ENCODE peak calls at places on chromosomes 12 and 14, in nine cellular contexts. One of them, this sample, is unnamed.

GRCh38 chr14:22602853-22603252 is 4.8 kb downstream of the ABHD4 start:
- DNase-seq in activated CD4-positive, alpha-beta T cell treated with anti-CD3 and anti-CD28 coated beads, Interleukin-2, amount 10 ng/mL, durations not matched to agents 7 days and 5 days: no peak
- DNase-seq in tibial artery: no peak
- DNase-seq in HT1080: peak
- DNase-seq in central memory CD4-positive, alpha-beta T cell: no peak
- DNase-seq in type B pancreatic cell: no peak
- DNase-seq in fibroblast of the conjunctiva: no peak
- DNase-seq in stimulated activated CD8-positive, alpha-beta memory T cell treated with anti-CD3 and anti-CD28 coated beads, Interleukin-2, amount 100 ng/mL, for 1 hour: no peak
- DNase-seq in ACHN: no peak
- DNase-seq in this sample: no peak

GRCh38 chr12:85519163-85519562 is 239.1 kb downstream of the ALX1 start:
- DNase-seq in activated CD4-positive, alpha-beta T cell treated with anti-CD3 and anti-CD28 coated beads, Interleukin-2, amount 10 ng/mL, durations not matched to agents 7 days and 5 days: no peak
- DNase-seq in tibial artery: no peak
- DNase-seq in HT1080: no peak
- DNase-seq in central memory CD4-positive, alpha-beta T cell: no peak
- DNase-seq in type B pancreatic cell: no peak
- DNase-seq in fibroblast of the conjunctiva: no peak
- DNase-seq in stimulated activated CD8-positive, alpha-beta memory T cell treated with anti-CD3 and anti-CD28 coated beads, Interleukin-2, amount 100 ng/mL, for 1 hour: no peak
- DNase-seq in ACHN: no peak
- DNase-seq in this sample: no peak

GRCh38 chr12:19894049-19894448 is 454.8 kb downstream of the AEBP2 start:
- DNase-seq in activated CD4-positive, alpha-beta T cell treated with anti-CD3 and anti-CD28 coated beads, Interleukin-2, amount 10 ng/mL, durations not matched to agents 7 days and 5 days: no peak
- DNase-seq in tibial artery: no peak
- DNase-seq in HT1080: peak
- DNase-seq in central memory CD4-positive, alpha-beta T cell: no peak
- DNase-seq in type B pancreatic cell: no peak
- DNase-seq in fibroblast of the conjunctiva: peak
- DNase-seq in stimulated activated CD8-positive, alpha-beta memory T cell treated with anti-CD3 and anti-CD28 coated beads, Interleukin-2, amount 100 ng/mL, for 1 hour: no peak
- DNase-seq in ACHN: no peak
- DNase-seq in this sample: no peak

GRCh38 chr14:39430762-39431415 is 1.3 kb downstream of the FBXO33 start:
- DNase-seq in activated CD4-positive, alpha-beta T cell treated with anti-CD3 and anti-CD28 coated beads, Interleukin-2, amount 10 ng/mL, durations not matched to agents 7 days and 5 days: no peak
- DNase-seq in tibial artery: no peak
- DNase-seq in HT1080: peak
- DNase-seq in central memory CD4-positive, alpha-beta T cell: no peak
- DNase-seq in type B pancreatic cell: no peak
- DNase-seq in fibroblast of the conjunctiva: no peak
- DNase-seq in stimulated activated CD8-positive, alpha-beta memory T cell treated with anti-CD3 and anti-CD28 coated beads, Interleukin-2, amount 100 ng/mL, for 1 hour: no peak
- DNase-seq in ACHN: peak
- DNase-seq in this sample: no peak

GRCh38 chr12:48441122-48441521 is 31.2 kb upstream of the ANP32D start:
- DNase-seq in activated CD4-positive, alpha-beta T cell treated with anti-CD3 and anti-CD28 coated beads, Interleukin-2, amount 10 ng/mL, durations not matched to agents 7 days and 5 days: no peak
- DNase-seq in tibial artery: no peak
- DNase-seq in HT1080: no peak
- DNase-seq in central memory CD4-positive, alpha-beta T cell: no peak
- DNase-seq in type B pancreatic cell: no peak
- DNase-seq in fibroblast of the conjunctiva: no peak
- DNase-seq in stimulated activated CD8-positive, alpha-beta memory T cell treated with anti-CD3 and anti-CD28 coated beads, Interleukin-2, amount 100 ng/mL, for 1 hour: no peak
- DNase-seq in ACHN: no peak
- DNase-seq in this sample: no peak

GRCh38 chr12:1518763-1519516 is 75.4 kb downstream of the FBXL14 start:
- DNase-seq in activated CD4-positive, alpha-beta T cell treated with anti-CD3 and anti-CD28 coated beads, Interleukin-2, amount 10 ng/mL, durations not matched to agents 7 days and 5 days: no peak
- DNase-seq in tibial artery: no peak
- DNase-seq in HT1080: peak
- DNase-seq in central memory CD4-positive, alpha-beta T cell: no peak
- DNase-seq in type B pancreatic cell: no peak
- DNase-seq in fibroblast of the conjunctiva: peak
- DNase-seq in stimulated activated CD8-positive, alpha-beta memory T cell treated with anti-CD3 and anti-CD28 coated beads, Interleukin-2, amount 100 ng/mL, for 1 hour: no peak
- DNase-seq in ACHN: peak
- DNase-seq in this sample: no peak

GRCh38 chr14:89378119-89378518 is 38.9 kb downstream of the FOXN3 start:
- DNase-seq in activated CD4-positive, alpha-beta T cell treated with anti-CD3 and anti-CD28 coated beads, Interleukin-2, amount 10 ng/mL, durations not matched to agents 7 days and 5 days: no peak
- DNase-seq in tibial artery: no peak
- DNase-seq in HT1080: no peak
- DNase-seq in central memory CD4-positive, alpha-beta T cell: no peak
- DNase-seq in type B pancreatic cell: no peak
- DNase-seq in fibroblast of the conjunctiva: no peak
- DNase-seq in stimulated activated CD8-positive, alpha-beta memory T cell treated with anti-CD3 and anti-CD28 coated beads, Interleukin-2, amount 100 ng/mL, for 1 hour: peak
- DNase-seq in ACHN: no peak
- DNase-seq in this sample: no peak

GRCh38 chr12:99915251-99916082 is 69.3 kb downstream of the ANKS1B start:
- DNase-seq in activated CD4-positive, alpha-beta T cell treated with anti-CD3 and anti-CD28 coated beads, Interleukin-2, amount 10 ng/mL, durations not matched to agents 7 days and 5 days: no peak
- DNase-seq in tibial artery: no peak
- DNase-seq in HT1080: peak
- DNase-seq in central memory CD4-positive, alpha-beta T cell: no peak
- DNase-seq in type B pancreatic cell: no peak
- DNase-seq in fibroblast of the conjunctiva: no peak
- DNase-seq in stimulated activated CD8-positive, alpha-beta memory T cell treated with anti-CD3 and anti-CD28 coated beads, Interleukin-2, amount 100 ng/mL, for 1 hour: no peak
- DNase-seq in ACHN: peak
- DNase-seq in this sample: no peak

GRCh38 chr12:76719171-76719631 is 44.7 kb upstream of the ZDHHC17 start:
- DNase-seq in activated CD4-positive, alpha-beta T cell treated with anti-CD3 and anti-CD28 coated beads, Interleukin-2, amount 10 ng/mL, durations not matched to agents 7 days and 5 days: no peak
- DNase-seq in tibial artery: no peak
- DNase-seq in HT1080: no peak
- DNase-seq in central memory CD4-positive, alpha-beta T cell: no peak
- DNase-seq in type B pancreatic cell: no peak
- DNase-seq in fibroblast of the conjunctiva: no peak
- DNase-seq in stimulated activated CD8-positive, alpha-beta memory T cell treated with anti-CD3 and anti-CD28 coated beads, Interleukin-2, amount 100 ng/mL, for 1 hour: no peak
- DNase-seq in ACHN: no peak
- DNase-seq in this sample: no peak

GRCh38 chr12:50618864-50619609 is 114.3 kb downstream of the DIP2B start:
- DNase-seq in activated CD4-positive, alpha-beta T cell treated with anti-CD3 and anti-CD28 coated beads, Interleukin-2, amount 10 ng/mL, durations not matched to agents 7 days and 5 days: no peak
- DNase-seq in tibial artery: no peak
- DNase-seq in HT1080: peak
- DNase-seq in central memory CD4-positive, alpha-beta T cell: no peak
- DNase-seq in type B pancreatic cell: no peak
- DNase-seq in fibroblast of the conjunctiva: no peak
- DNase-seq in stimulated activated CD8-positive, alpha-beta memory T cell treated with anti-CD3 and anti-CD28 coated beads, Interleukin-2, amount 100 ng/mL, for 1 hour: no peak
- DNase-seq in ACHN: peak
- DNase-seq in this sample: no peak

GRCh38 chr14:36823651-36824050 is 162.0 kb downstream of the PAX9 start:
- DNase-seq in activated CD4-positive, alpha-beta T cell treated with anti-CD3 and anti-CD28 coated beads, Interleukin-2, amount 10 ng/mL, durations not matched to agents 7 days and 5 days: no peak
- DNase-seq in tibial artery: no peak
- DNase-seq in HT1080: no peak
- DNase-seq in central memory CD4-positive, alpha-beta T cell: no peak
- DNase-seq in type B pancreatic cell: no peak
- DNase-seq in fibroblast of the conjunctiva: no peak
- DNase-seq in stimulated activated CD8-positive, alpha-beta memory T cell treated with anti-CD3 and anti-CD28 coated beads, Interleukin-2, amount 100 ng/mL, for 1 hour: no peak
- DNase-seq in ACHN: no peak
- DNase-seq in this sample: no peak

GRCh38 chr12:84506317-84506716 is 406.3 kb downstream of the SLC6A15 start:
- DNase-seq in activated CD4-positive, alpha-beta T cell treated with anti-CD3 and anti-CD28 coated beads, Interleukin-2, amount 10 ng/mL, durations not matched to agents 7 days and 5 days: no peak
- DNase-seq in tibial artery: peak
- DNase-seq in HT1080: no peak
- DNase-seq in central memory CD4-positive, alpha-beta T cell: no peak
- DNase-seq in type B pancreatic cell: no peak
- DNase-seq in fibroblast of the conjunctiva: peak
- DNase-seq in stimulated activated CD8-positive, alpha-beta memory T cell treated with anti-CD3 and anti-CD28 coated beads, Interleukin-2, amount 100 ng/mL, for 1 hour: no peak
- DNase-seq in ACHN: no peak
- DNase-seq in this sample: no peak

GRCh38 chr14:99656171-99656570 is 11.2 kb downstream of the HHIPL1 start:
- DNase-seq in activated CD4-positive, alpha-beta T cell treated with anti-CD3 and anti-CD28 coated beads, Interleukin-2, amount 10 ng/mL, durations not matched to agents 7 days and 5 days: no peak
- DNase-seq in tibial artery: no peak
- DNase-seq in HT1080: no peak
- DNase-seq in central memory CD4-positive, alpha-beta T cell: no peak
- DNase-seq in type B pancreatic cell: no peak
- DNase-seq in fibroblast of the conjunctiva: no peak
- DNase-seq in stimulated activated CD8-positive, alpha-beta memory T cell treated with anti-CD3 and anti-CD28 coated beads, Interleukin-2, amount 100 ng/mL, for 1 hour: no peak
- DNase-seq in ACHN: no peak
- DNase-seq in this sample: no peak

GRCh38 chr12:95611676-95612309 is 60.5 kb upstream of the USP44 start:
- DNase-seq in activated CD4-positive, alpha-beta T cell treated with anti-CD3 and anti-CD28 coated beads, Interleukin-2, amount 10 ng/mL, durations not matched to agents 7 days and 5 days: no peak
- DNase-seq in tibial artery: no peak
- DNase-seq in HT1080: no peak
- DNase-seq in central memory CD4-positive, alpha-beta T cell: no peak
- DNase-seq in type B pancreatic cell: no peak
- DNase-seq in fibroblast of the conjunctiva: no peak
- DNase-seq in stimulated activated CD8-positive, alpha-beta memory T cell treated with anti-CD3 and anti-CD28 coated beads, Interleukin-2, amount 100 ng/mL, for 1 hour: no peak
- DNase-seq in ACHN: no peak
- DNase-seq in this sample: no peak

GRCh38 chr12:14846878-14847580 is 3.7 kb upstream of the ART4 start:
- DNase-seq in activated CD4-positive, alpha-beta T cell treated with anti-CD3 and anti-CD28 coated beads, Interleukin-2, amount 10 ng/mL, durations not matched to agents 7 days and 5 days: no peak
- DNase-seq in tibial artery: no peak
- DNase-seq in HT1080: no peak
- DNase-seq in central memory CD4-positive, alpha-beta T cell: no peak
- DNase-seq in type B pancreatic cell: no peak
- DNase-seq in fibroblast of the conjunctiva: no peak
- DNase-seq in stimulated activated CD8-positive, alpha-beta memory T cell treated with anti-CD3 and anti-CD28 coated beads, Interleukin-2, amount 100 ng/mL, for 1 hour: no peak
- DNase-seq in ACHN: no peak
- DNase-seq in this sample: no peak